ENCODE peak calls at places on chromosome 21, in five cellular contexts. V, S, F, J and I are unnamed samples.

GRCh38 chr21:31266241-31266640 is 77.8 kb downstream of the TIAM1 start:
- DNase-seq in V (no peak), S (no peak), F (no peak), J (no peak), I (no peak)

GRCh38 chr21:45256021-45256911 is 31.4 kb downstream of the POFUT2 start:
- DNase-seq in V (no peak), S (no peak), F (no peak), J (no peak), I (no peak)

GRCh38 chr21:31218830-31219608 is 125.0 kb downstream of the TIAM1 start:
- DNase-seq in V (no peak), S (peak), F (peak), J (no peak), I (no peak)

GRCh38 chr21:44803651-44804050 is 2.0 kb upstream of the UBE2G2 start:
- DNase-seq in V (peak), S (no peak), F (no peak), J (no peak), I (no peak)

GRCh38 chr21:18449586-18449985 is 46.0 kb upstream of the TMPRSS15 start:
- DNase-seq in V (no peak), S (no peak), F (no peak), J (no peak), I (peak)

GRCh38 chr21:31078796-31079195 is 40.5 kb upstream of the KRTAP19-8 start:
- DNase-seq in V (no peak), S (no peak), F (peak), J (no peak), I (no peak)

GRCh38 chr21:46546799-46547198 is 58.1 kb downstream of the S100B start:
- DNase-seq in V (no peak), S (no peak), F (no peak), J (no peak), I (no peak)

GRCh38 chr21:23452384-23453083 is 2154.7 kb downstream of the MRPL39 start:
- DNase-seq in V (no peak), S (no peak), F (no peak), J (no peak), I (peak)

GRCh38 chr21:35428489-35428888 is 379.4 kb upstream of the RUNX1 start:
- DNase-seq in V (no peak), S (no peak), F (peak), J (no peak), I (no peak)

GRCh38 chr21:28283652-28284490 is 708.8 kb downstream of the LTN1 start:
- DNase-seq in V (no peak), S (peak), F (peak), J (no peak), I (no peak)

GRCh38 chr21:32991299-32991850 is 34.4 kb upstream of the OLIG2 start:
- DNase-seq in V (no peak), S (no peak), F (no peak), J (no peak), I (no peak)

GRCh38 chr21:45313682-45314081 is 26.0 kb upstream of the POFUT2 start:
- DNase-seq in V (no peak), S (no peak), F (no peak), J (no peak), I (no peak)

GRCh38 chr21:44427241-44428120 is 27.8 kb upstream of the LRRC3 start:
- DNase-seq in V (no peak), S (no peak), F (no peak), J (no peak), I (no peak)

GRCh38 chr21:15908187-15908586 is 178.4 kb downstream of the USP25 start:
- DNase-seq in V (no peak), S (no peak), F (peak), J (no peak), I (no peak)

GRCh38 chr21:43771199-43771675 is 4.9 kb downstream of the CSTB start:
- DNase-seq in V (no peak), S (no peak), F (no peak), J (no peak), I (no peak)

GRCh38 chr21:18142639-18143038 is 102.0 kb upstream of the CHODL start:
- DNase-seq in V (no peak), S (no peak), F (no peak), J (no peak), I (no peak)

GRCh38 chr21:21096956-21097355 is 98.7 kb downstream of the NCAM2 start:
- DNase-seq in V (peak), S (peak), F (no peak), J (no peak), I (no peak)

GRCh38 chr21:45910548-45911221 is 70.9 kb upstream of the COL6A1 start:
- DNase-seq in V (no peak), S (no peak), F (no peak), J (no peak), I (no peak)

GRCh38 chr21:44456915-44457736 is 1.8 kb downstream of the LRRC3 start:
- DNase-seq in V (no peak), S (no peak), F (no peak), J (no peak), I (no peak)

GRCh38 chr21:15210235-15210678 is 145.5 kb upstream of the NRIP1 start:
- DNase-seq in V (peak), S (peak), F (no peak), J (peak), I (no peak)

GRCh38 chr21:25638634-25639166 is 358 bp upstream of the JAM2 start:
- DNase-seq in V (no peak), S (peak), F (no peak), J (no peak), I (no peak)

GRCh38 chr21:25639167-25639921 is at the start of gene JAM2:
- DNase-seq in V (peak), S (peak), F (peak), J (no peak), I (peak)

GRCh38 chr21:25640671-25641292 is 1.7 kb downstream of the JAM2 start:
- DNase-seq in V (no peak), S (no peak), F (no peak), J (no peak), I (no peak)

GRCh38 chr21:25637846-25638245 is 1.2 kb upstream of the JAM2 start:
- DNase-seq in V (no peak), S (no peak), F (no peak), J (no peak), I (no peak)

DNA sequence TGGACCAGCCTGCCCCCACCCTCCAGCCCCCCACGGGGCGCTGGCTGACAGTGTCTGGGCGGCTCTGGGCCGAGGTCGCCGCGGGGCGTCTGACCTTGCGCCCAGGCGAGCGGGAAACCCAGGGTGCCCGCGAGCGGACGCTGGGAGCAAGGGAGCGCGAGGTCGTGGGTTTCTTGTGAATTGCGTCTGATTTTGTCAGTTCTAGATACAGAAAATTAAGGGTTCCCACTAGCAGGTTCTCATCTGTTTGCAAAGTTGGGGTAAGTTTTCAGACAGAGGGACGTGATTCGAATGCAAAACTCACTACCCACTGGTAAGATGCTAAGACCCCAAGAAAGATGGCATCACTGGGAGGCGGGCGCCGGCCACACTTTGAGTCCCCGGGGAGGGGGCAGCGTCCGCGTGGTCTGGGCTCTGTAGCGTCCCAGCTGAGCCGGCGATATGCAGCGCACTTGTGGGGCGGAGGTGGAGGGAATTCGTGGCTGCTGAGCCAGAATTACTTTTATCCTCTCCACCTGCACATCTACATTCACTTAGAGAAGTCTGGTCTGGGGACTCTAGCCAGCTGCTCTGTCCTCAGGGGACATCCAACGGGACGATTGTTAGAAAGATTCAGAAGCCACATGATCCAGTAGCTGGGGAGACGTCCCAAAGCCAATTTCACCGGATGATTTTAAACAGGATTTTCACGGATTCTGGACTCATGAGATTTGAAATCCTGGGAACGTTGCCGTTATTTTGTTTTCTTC is 1.0 kb downstream of the JAM2 start:
- DNase-seq in V (no peak), S (no peak), F (no peak), J (no peak), I (no peak)
- H3K27ac ChIP-seq in V (no peak), S (no peak), F (no peak), J (no peak), I (no peak)

DNA sequence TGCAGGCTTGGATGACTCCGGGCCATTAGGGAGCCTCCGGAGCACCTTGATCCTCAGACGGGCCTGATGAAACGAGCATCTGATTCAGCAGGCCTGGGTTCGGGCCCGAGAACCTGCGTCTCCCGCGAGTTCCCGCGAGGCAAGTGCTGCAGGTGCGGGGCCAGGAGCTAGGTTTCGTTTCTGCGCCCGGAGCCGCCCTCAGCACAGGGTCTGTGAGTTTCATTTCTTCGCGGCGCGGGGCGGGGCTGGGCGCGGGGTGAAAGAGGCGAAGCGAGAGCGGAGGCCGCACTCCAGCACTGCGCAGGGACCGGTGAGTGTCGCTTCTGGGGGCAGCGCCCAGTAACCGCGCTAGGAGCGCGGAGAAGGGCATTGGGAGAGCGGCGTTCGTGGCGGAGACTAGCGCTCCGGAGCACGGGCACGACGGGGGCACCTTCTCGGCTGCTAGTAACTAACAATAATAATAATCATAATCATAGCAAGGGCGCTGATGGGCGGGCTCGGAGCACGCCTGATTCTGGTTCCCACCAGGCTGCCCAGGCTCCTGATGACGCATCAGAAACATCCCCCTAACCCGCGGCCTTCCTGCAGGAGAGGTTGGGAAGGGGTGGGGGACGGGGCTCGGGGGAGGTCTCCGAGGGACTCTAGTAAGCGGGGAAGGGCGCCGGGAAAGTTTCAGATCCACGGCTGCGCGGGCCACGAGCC is at the start of gene MX1:
- DNase-seq in V (no peak), S (peak), F (peak), J (peak), I (peak)
- TF ChIP-seq EZH2 in V (no peak), S (no peak), F (no peak), J (no peak), I (no peak)

GRCh38 chr21:38958940-38959685 is 153.4 kb downstream of the ETS2 start:
- DNase-seq in V (peak), S (peak), F (peak), J (no peak), I (no peak)
- H3K27ac ChIP-seq in V (peak), S (peak), F (no peak), J (peak), I (no peak)

DNA sequence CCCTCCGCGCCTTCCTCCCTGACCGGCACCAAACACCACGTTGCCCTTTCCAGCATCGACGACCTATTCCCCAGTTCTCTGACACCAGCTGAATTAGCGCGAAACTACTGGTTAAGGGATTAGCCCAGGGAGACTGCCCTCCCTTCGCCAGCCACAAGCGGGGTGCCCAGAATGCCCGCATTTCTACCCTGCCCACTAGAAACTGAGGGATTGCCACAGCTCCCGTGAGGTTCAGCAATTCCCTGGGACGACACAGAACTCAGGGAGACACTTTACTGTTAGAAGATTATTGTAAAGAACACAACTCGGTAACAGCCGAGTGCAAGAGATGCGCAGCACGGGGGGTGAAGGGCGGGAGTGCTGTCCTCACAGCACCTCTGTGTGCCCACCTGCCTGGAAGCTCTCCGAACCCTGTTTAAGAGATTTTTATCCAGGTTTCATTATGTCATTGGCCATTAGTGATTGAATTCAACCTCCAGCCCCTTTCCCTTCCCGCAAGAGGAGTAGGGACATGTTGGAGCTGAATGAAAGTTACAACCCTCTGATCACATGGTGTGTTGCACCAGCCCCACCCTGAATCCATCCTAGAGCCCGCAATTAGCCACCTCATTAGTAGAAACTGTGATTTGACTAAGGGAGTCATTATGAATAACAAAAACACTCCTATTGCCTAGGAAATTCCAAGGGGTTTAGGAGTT is 15.8 kb upstream of the RIPPLY3 start:
- DNase-seq in V (no peak), S (no peak), F (no peak), J (peak), I (no peak)
- TF ChIP-seq EZH2 in V (no peak), S (no peak), F (no peak), J (no peak), I (no peak)

GRCh38 chr21:38833122-38833521 is 27.4 kb downstream of the ETS2 start:
- DNase-seq in V (no peak), S (no peak), F (no peak), J (no peak), I (no peak)

GRCh38 chr21:38834725-38835124 is 29.0 kb downstream of the ETS2 start:
- DNase-seq in V (no peak), S (no peak), F (no peak), J (no peak), I (no peak)

GRCh38 chr21:38830667-38831525 is 25.2 kb downstream of the ETS2 start:
- DNase-seq in V (no peak), S (no peak), F (no peak), J (no peak), I (no peak)

GRCh38 chr21:38831526-38832467 is 26.1 kb downstream of the ETS2 start:
- DNase-seq in V (peak), S (peak), F (peak), J (no peak), I (peak)

GRCh38 chr21:38832664-38833063 is 26.9 kb downstream of the ETS2 start:
- DNase-seq in V (no peak), S (no peak), F (no peak), J (no peak), I (no peak)
- H3K27ac ChIP-seq in V (peak), S (no peak), F (no peak), J (no peak), I (no peak)

DNA sequence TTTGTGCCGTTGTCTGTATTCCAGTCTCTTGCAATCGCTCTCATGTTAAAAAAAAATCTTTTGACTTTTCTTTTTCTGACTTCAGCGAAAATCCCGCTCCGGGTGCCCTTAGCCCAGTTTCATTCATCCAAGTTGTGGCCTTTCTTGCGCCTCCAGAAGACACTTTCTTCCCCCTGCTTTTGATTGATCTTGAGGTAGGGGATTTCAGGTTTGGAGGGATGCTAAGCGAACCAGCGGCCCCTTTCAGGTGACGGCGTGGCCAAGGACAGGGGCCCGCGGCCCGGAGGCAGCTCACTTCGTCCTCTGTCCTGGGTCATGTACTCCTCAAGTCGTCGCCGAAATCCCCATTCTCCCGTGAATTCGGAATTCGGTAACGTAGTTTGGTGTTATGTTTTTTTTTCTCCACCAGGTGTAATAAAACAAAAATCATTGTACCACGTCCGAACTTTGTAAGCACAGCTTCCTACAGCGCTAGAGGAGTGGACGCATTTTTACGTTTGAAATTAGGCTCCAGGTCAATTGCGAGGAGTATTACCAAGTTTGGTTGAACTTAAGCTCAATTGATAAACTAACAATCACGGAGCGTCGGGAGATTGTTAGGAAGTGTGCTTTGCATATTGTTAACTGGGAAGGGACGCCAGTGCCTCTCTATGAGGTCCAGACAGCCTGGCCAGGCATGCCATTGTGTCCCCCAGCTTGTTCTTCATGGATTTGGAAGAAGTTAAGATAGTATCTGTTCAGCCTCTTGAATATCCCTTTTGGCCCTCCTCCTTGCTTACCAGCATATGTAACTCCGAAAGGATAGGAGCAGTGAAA is 1.1 kb downstream of the MRPS6 start:
- DNase-seq in V (no peak), S (peak), F (no peak), J (no peak), I (no peak)
- TF ChIP-seq EZH2 in V (no peak), S (no peak), F (no peak), J (no peak), I (no peak)